ENCODE peak calls at places on chromosomes 5 and 9, in four cellular contexts. O, B, G and P are unnamed samples.

GRCh38 chr5:154302181-154302580 is 111.6 kb downstream of the GALNT10 start:
- DNase-seq in O (no peak), B (no peak), G (peak; percentile 76), P (no peak)

GRCh38 chr5:132773601-132774355 is 3.3 kb downstream of the SEPTIN8 start:
- DNase-seq in O (no peak), G (no peak), B (no peak), P (no peak)

GRCh38 chr5:17374973-17375844 is 122.8 kb upstream of the TAF11L2 start:
- DNase-seq in G (no peak), B (no peak), O (no peak), P (no peak)

GRCh38 chr5:139711067-139711851 is 63.1 kb downstream of the CXXC5 start:
- DNase-seq in G (peak; percentile 43), O (peak; percentile 57), B (peak; percentile 90), P (peak; percentile 78)

GRCh38 chr9:33155393-33155792 is 11.7 kb downstream of the B4GALT1 start:
- DNase-seq in G (no peak), O (no peak), B (no peak), P (no peak)

GRCh38 chr9:137370865-137371520 is 52.0 kb downstream of the EXD3 start:
- DNase-seq in B (no peak), O (no peak), G (no peak), P (no peak)

GRCh38 chr5:177195307-177195952 is 61.9 kb downstream of the NSD1 start:
- DNase-seq in G (no peak), B (no peak), O (no peak), P (no peak)

GRCh38 chr9:126663661-126664072 is 49.9 kb downstream of the LMX1B start:
- DNase-seq in O (no peak), G (peak; percentile 48), B (no peak), P (no peak)

GRCh38 chr5:149837680-149838269 is 106.8 kb downstream of the PDE6A start:
- DNase-seq in G (peak; percentile 61), B (peak; percentile 42), O (peak; percentile 18), P (peak; percentile 37)

GRCh38 chr5:33964132-33964531 is 20.4 kb downstream of the SLC45A2 start:
- DNase-seq in B (no peak), G (no peak), O (peak; percentile 22), P (no peak)

GRCh38 chr5:122129332-122129731 is at the start of gene ZNF474:
- DNase-seq in G (peak; percentile 54), O (no peak), B (no peak), P (no peak)

GRCh38 chr9:134324359-134325095 is 1.7 kb upstream of the RXRA start:
- DNase-seq in G (peak; percentile 25), O (no peak), B (no peak), P (no peak)

GRCh38 chr5:117455236-117456233 is 880.9 kb upstream of the SEMA6A start:
- DNase-seq in O (peak; percentile 6), G (peak; percentile 13), B (peak; percentile 27), P (peak; percentile 7)

GRCh38 chr9:130912932-130913598 is 16.5 kb upstream of the QRFP start:
- DNase-seq in O (no peak), B (no peak), G (peak; percentile 62), P (no peak)

GRCh38 chr5:41747291-41747690 is 122.9 kb downstream of the OXCT1 start:
- DNase-seq in O (no peak), G (no peak), B (no peak), P (no peak)

GRCh38 chr9:133876144-133876543 is 116.0 kb downstream of the VAV2 start:
- DNase-seq in O (no peak), B (peak; percentile 14), G (peak; percentile 48), P (no peak)

GRCh38 chr5:176489077-176489476 is 40.9 kb downstream of the FAF2 start:
- DNase-seq in B (no peak), G (no peak), O (no peak), P (no peak)

GRCh38 chr5:82329393-82329792 is 51.2 kb upstream of the RPS23 start:
- DNase-seq in G (no peak), O (no peak), B (no peak), P (no peak)

GRCh38 chr9:125681086-125681622 is 25.9 kb downstream of the MAPKAP1 start:
- DNase-seq in B (no peak), G (no peak), O (no peak), P (no peak)

GRCh38 chr9:109063765-109064164 is 50.5 kb upstream of the CTNNAL1 start:
- DNase-seq in B (no peak), O (no peak), G (no peak), P (no peak)

GRCh38 chr5:173094012-173094661 is 38.0 kb downstream of the CREBRF start:
- DNase-seq in O (no peak), B (no peak), G (no peak), P (no peak)

GRCh38 chr5:160359816-160360215 is 10.6 kb downstream of the C1QTNF2 start:
- DNase-seq in G (no peak), O (no peak), B (no peak), P (no peak)

GRCh38 chr5:133744030-133744645 is 131.8 kb upstream of the FSTL4 start:
- DNase-seq in G (no peak), B (no peak), O (no peak), P (peak; percentile 5)

GRCh38 chr9:13354733-13355132 is 75.2 kb upstream of the MPDZ start:
- DNase-seq in B (no peak), G (no peak), O (no peak), P (no peak)

GRCh38 chr5:33968133-33969005 is 16.1 kb downstream of the SLC45A2 start:
- DNase-seq in G (no peak), O (no peak), B (no peak), P (no peak)

GRCh38 chr9:91898451-91899433 is 51.3 kb downstream of the ROR2 start:
- DNase-seq in B (no peak), G (peak; percentile 45), O (no peak), P (no peak)

GRCh38 chr5:171437286-171437821 is 17.9 kb downstream of the FGF18 start:
- DNase-seq in B (no peak), O (no peak), G (no peak), P (no peak)